ENCODE peak calls at places on chromosome 1, in four cellular contexts. One of them, this sample, is unnamed.
A peak's percentile ranks its signal among the peaks of the same experiment; 100 is the strongest.

GRCh38 chr1:221543529-221544120 is 198.3 kb downstream of the DUSP10 start:
- DNase-seq in heart right ventricle: no peak
- DNase-seq in gastrocnemius medialis: no peak
- DNase-seq in adrenal gland: no peak
- DNase-seq in this sample: no peak

GRCh38 chr1:17059391-17060128 is 5.7 kb upstream of the SDHB start:
- DNase-seq in heart right ventricle: peak; percentile 53
- DNase-seq in gastrocnemius medialis: peak; percentile 54
- DNase-seq in adrenal gland: peak; percentile 86
- DNase-seq in this sample: no peak

GRCh38 chr1:214997685-214998084 is 84.9 kb upstream of the KCNK2 start:
- DNase-seq in heart right ventricle: no peak
- DNase-seq in gastrocnemius medialis: no peak
- DNase-seq in adrenal gland: no peak
- DNase-seq in this sample: no peak

GRCh38 chr1:232921416-232921815 is 29.0 kb upstream of the NTPCR start:
- DNase-seq in heart right ventricle: no peak
- DNase-seq in gastrocnemius medialis: no peak
- DNase-seq in adrenal gland: no peak
- DNase-seq in this sample: no peak

GRCh38 chr1:240417317-240417716 is 194.6 kb downstream of the GREM2 start:
- DNase-seq in heart right ventricle: no peak
- DNase-seq in gastrocnemius medialis: no peak
- DNase-seq in adrenal gland: no peak
- DNase-seq in this sample: no peak

GRCh38 chr1:154847891-154848290 is 22.2 kb downstream of the KCNN3 start:
- DNase-seq in heart right ventricle: peak; percentile 30
- DNase-seq in gastrocnemius medialis: no peak
- DNase-seq in adrenal gland: no peak
- DNase-seq in this sample: no peak

GRCh38 chr1:31660871-31661455 is 16.3 kb upstream of the PEF1 start:
- DNase-seq in heart right ventricle: no peak
- DNase-seq in gastrocnemius medialis: no peak
- DNase-seq in adrenal gland: no peak
- DNase-seq in this sample: no peak

GRCh38 chr1:25216123-25216522 is 16.2 kb downstream of the SYF2 start:
- DNase-seq in heart right ventricle: no peak
- DNase-seq in gastrocnemius medialis: no peak
- DNase-seq in adrenal gland: no peak
- DNase-seq in this sample: no peak

GRCh38 chr1:46344481-46344880 is 3.9 kb downstream of the NSUN4 start:
- DNase-seq in heart right ventricle: no peak
- DNase-seq in gastrocnemius medialis: no peak
- DNase-seq in adrenal gland: no peak
- DNase-seq in this sample: no peak

GRCh38 chr1:74767490-74767889 is 34.5 kb downstream of the TYW3 start:
- DNase-seq in heart right ventricle: no peak
- DNase-seq in gastrocnemius medialis: no peak
- DNase-seq in adrenal gland: no peak
- DNase-seq in this sample: no peak

GRCh38 chr1:3032970-3033794 is 11.9 kb downstream of the ACTRT2 start:
- DNase-seq in heart right ventricle: no peak
- DNase-seq in gastrocnemius medialis: no peak
- DNase-seq in adrenal gland: no peak
- DNase-seq in this sample: no peak

GRCh38 chr1:177897601-177898376 is 72.1 kb downstream of the SEC16B start:
- DNase-seq in heart right ventricle: no peak
- DNase-seq in gastrocnemius medialis: no peak
- DNase-seq in adrenal gland: no peak
- DNase-seq in this sample: no peak

GRCh38 chr1:68375919-68376318 is 73.8 kb downstream of the RPE65 start:
- DNase-seq in heart right ventricle: no peak
- DNase-seq in gastrocnemius medialis: no peak
- DNase-seq in adrenal gland: peak; percentile 77
- DNase-seq in this sample: no peak

GRCh38 chr1:17480846-17481245 is 41.4 kb upstream of the RCC2 start:
- DNase-seq in heart right ventricle: no peak
- DNase-seq in gastrocnemius medialis: no peak
- DNase-seq in adrenal gland: no peak
- DNase-seq in this sample: no peak

GRCh38 chr1:21939650-21940374 is 2.7 kb upstream of the HSPG2 start:
- DNase-seq in heart right ventricle: peak; percentile 88
- DNase-seq in gastrocnemius medialis: peak; percentile 64
- DNase-seq in adrenal gland: peak; percentile 96
- DNase-seq in this sample: peak; percentile 76
- TF ChIP-seq CTCF in heart right ventricle: peak; percentile 70
- TF ChIP-seq CTCF in gastrocnemius medialis: peak; percentile 63
- TF ChIP-seq CTCF in adrenal gland: peak; percentile 69
- TF ChIP-seq CTCF in this sample: peak; percentile 76

DNA sequence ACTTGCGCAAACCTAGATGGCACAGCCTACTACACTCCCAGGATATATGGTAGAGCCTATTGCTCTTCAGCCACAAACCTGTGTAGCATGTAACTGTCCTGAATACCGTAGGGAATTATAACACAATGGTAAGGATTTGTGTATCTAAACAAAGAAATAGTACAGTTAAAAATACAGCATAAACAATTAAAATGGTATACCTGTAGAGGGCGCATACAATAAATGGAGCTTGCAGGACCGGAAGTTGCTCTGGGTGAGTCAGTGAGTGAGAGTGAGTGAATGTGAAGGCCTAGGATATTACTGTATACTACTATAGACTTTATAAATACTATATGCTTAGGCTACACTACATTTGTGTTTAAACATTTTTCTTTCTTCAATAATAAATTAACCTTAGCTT is 99.3 kb downstream of the PLD5 start:
- DNase-seq in heart right ventricle: no peak
- DNase-seq in gastrocnemius medialis: no peak
- DNase-seq in adrenal gland: no peak
- DNase-seq in this sample: no peak
- TF ChIP-seq CTCF in heart right ventricle: no peak
- TF ChIP-seq CTCF in gastrocnemius medialis: no peak
- TF ChIP-seq CTCF in adrenal gland: no peak
- TF ChIP-seq CTCF in this sample: no peak

GRCh38 chr1:77557053-77557452 is 125.4 kb downstream of the ZZZ3 start:
- DNase-seq in heart right ventricle: no peak
- DNase-seq in gastrocnemius medialis: no peak
- DNase-seq in adrenal gland: no peak
- DNase-seq in this sample: no peak
- TF ChIP-seq CTCF in heart right ventricle: no peak
- TF ChIP-seq CTCF in gastrocnemius medialis: no peak
- TF ChIP-seq CTCF in adrenal gland: no peak
- TF ChIP-seq CTCF in this sample: no peak

DNA sequence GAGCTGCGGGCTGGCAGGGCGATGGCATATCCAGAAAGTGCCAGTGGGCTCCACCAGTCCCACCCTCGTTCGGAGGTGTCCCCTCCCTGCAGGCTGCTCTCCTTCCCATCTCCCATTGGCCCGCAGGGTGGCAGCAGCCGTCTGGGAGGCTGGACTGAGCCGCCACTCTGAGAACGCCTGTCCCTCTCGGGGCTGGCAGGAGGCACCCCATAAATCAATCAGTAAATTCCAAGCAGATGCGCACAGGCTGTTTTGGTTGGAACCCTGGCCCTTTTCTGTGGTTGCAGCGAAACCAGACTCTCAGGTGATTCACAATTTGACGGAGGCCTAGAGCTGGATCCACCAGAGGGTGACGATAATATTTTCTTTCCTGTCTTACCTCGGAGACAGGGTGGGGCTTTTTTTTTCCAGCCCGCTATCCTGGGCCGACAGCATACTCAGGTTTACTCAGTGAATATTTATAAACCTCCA is 99.7 kb downstream of the GLIS1 start:
- DNase-seq in heart right ventricle: no peak
- DNase-seq in gastrocnemius medialis: no peak
- DNase-seq in adrenal gland: no peak
- DNase-seq in this sample: no peak
- TF ChIP-seq CTCF in heart right ventricle: no peak
- TF ChIP-seq CTCF in gastrocnemius medialis: no peak
- TF ChIP-seq CTCF in adrenal gland: no peak
- TF ChIP-seq CTCF in this sample: no peak

GRCh38 chr1:223203011-223203410 is 60.0 kb upstream of the TLR5 start:
- DNase-seq in heart right ventricle: no peak
- DNase-seq in gastrocnemius medialis: no peak
- DNase-seq in adrenal gland: no peak
- DNase-seq in this sample: no peak

GRCh38 chr1:223203694-223204093 is 60.6 kb upstream of the TLR5 start:
- DNase-seq in heart right ventricle: no peak
- DNase-seq in gastrocnemius medialis: no peak
- DNase-seq in adrenal gland: no peak
- DNase-seq in this sample: no peak

GRCh38 chr1:223202376-223202775 is 59.3 kb upstream of the TLR5 start:
- DNase-seq in heart right ventricle: no peak
- DNase-seq in gastrocnemius medialis: no peak
- DNase-seq in adrenal gland: no peak
- DNase-seq in this sample: no peak

GRCh38 chr1:223204424-223204823 is 61.4 kb upstream of the TLR5 start:
- DNase-seq in heart right ventricle: no peak
- DNase-seq in gastrocnemius medialis: no peak
- DNase-seq in adrenal gland: no peak
- DNase-seq in this sample: no peak

DNA sequence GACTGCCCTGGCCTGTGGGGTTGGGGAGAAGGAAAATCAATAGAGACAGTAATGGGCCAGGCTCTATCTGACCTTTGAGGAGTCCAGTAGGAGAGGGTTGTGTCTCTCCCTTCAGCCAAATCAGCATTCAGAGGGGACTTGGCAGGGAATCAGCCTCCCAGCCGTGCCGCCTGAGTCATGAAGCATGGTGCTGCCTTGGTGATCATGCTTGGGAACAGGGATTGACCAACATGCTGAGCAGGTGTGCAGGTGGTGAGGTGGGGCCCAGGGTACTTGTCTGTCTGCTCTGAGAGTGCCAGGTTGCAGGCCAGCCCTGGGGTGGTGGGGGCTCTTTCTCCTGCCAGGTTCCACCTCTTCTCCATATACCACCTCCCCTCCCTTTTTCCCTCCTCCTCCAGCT is 58.9 kb upstream of the TLR5 start:
- DNase-seq in heart right ventricle: no peak
- DNase-seq in gastrocnemius medialis: no peak
- DNase-seq in adrenal gland: no peak
- DNase-seq in this sample: no peak
- TF ChIP-seq CTCF in heart right ventricle: no peak
- TF ChIP-seq CTCF in gastrocnemius medialis: no peak
- TF ChIP-seq CTCF in adrenal gland: no peak
- TF ChIP-seq CTCF in this sample: no peak

DNA sequence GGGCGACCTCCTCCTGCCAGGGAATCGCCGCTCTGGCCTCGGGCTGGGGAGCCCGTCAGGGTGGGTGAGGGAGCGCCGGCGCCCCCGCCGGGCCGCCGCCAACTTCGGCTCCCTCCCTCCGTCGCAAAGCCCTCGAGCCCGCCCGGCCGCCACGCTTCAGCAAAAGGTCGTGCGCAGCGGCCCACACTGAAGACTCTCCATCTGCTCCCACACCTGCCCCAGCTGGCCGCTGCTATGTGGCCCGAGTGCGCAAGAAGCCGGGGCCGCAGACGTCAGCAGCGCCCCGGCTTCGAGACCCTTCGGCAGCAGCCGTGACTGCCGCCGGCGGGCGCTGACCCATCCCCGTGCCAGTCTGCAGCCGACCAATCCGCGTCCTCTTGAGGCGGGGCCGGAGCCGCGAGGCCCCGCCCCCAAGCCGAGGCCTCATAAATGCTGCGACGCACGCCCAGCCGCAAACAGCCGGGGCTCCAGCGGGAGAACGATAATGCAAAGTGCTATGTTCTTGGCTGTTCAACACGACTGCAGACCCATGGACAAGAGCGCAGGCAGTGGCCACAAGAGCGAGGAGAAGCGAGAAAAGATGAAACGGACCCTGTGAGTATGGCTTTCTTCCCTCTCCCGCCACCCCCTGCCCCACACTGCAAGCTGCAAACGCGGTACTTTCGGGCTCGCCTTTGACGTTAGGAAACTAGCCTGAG is at the start of gene RGS2:
- DNase-seq in heart right ventricle: peak; percentile 92
- DNase-seq in gastrocnemius medialis: peak; percentile 80
- DNase-seq in adrenal gland: peak; percentile 97
- DNase-seq in this sample: peak; percentile 63
- TF ChIP-seq CTCF in heart right ventricle: peak; percentile 21
- TF ChIP-seq CTCF in gastrocnemius medialis: no peak
- TF ChIP-seq CTCF in adrenal gland: no peak
- TF ChIP-seq CTCF in this sample: no peak

GRCh38 chr1:23420778-23421177 is 3.8 kb downstream of the TCEA3 start:
- DNase-seq in heart right ventricle: no peak
- DNase-seq in gastrocnemius medialis: peak; percentile 38
- DNase-seq in adrenal gland: no peak
- DNase-seq in this sample: no peak

GRCh38 chr1:23422955-23423354 is 1.6 kb downstream of the TCEA3 start:
- DNase-seq in heart right ventricle: no peak
- DNase-seq in gastrocnemius medialis: peak; percentile 36
- DNase-seq in adrenal gland: peak; percentile 30
- DNase-seq in this sample: no peak

GRCh38 chr1:23421343-23421742 is 3.2 kb downstream of the TCEA3 start:
- DNase-seq in heart right ventricle: no peak
- DNase-seq in gastrocnemius medialis: no peak
- DNase-seq in adrenal gland: no peak
- DNase-seq in this sample: no peak

GRCh38 chr1:23422313-23422877 is 2.2 kb downstream of the TCEA3 start:
- DNase-seq in heart right ventricle: peak; percentile 78
- DNase-seq in gastrocnemius medialis: peak; percentile 33
- DNase-seq in adrenal gland: peak; percentile 86
- DNase-seq in this sample: peak; percentile 41

DNA sequence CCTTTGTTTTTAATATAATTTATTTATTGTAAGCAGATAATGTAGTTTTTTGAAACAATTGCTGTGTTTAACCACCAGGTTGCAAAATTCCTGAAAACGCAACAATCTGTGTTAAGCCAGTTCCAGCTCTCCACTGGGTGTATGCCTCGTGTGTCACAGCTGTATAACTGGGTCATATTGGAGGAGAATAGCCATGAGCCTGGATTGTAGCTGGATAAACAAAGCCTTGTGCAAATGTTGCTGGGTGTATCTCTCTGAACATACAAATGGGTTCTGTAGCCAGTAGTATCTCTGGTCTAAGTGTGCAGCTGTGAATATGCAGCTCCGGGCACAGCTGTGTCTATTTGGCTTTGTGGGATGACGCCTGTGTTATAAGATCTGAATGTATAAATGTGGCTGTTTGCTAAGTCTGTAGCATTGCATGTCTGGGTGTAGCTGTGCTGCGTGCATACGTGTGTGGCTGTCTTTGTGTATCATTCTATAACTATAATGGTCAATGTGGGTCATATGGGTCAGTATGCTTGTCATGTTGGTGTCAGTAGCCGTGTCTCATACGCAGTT is 2.7 kb downstream of the TCEA3 start:
- DNase-seq in heart right ventricle: no peak
- DNase-seq in gastrocnemius medialis: peak; percentile 43
- DNase-seq in adrenal gland: peak; percentile 60
- DNase-seq in this sample: no peak
- TF ChIP-seq CTCF in heart right ventricle: peak; percentile 11
- TF ChIP-seq CTCF in gastrocnemius medialis: peak; percentile 8
- TF ChIP-seq CTCF in adrenal gland: peak; percentile 60
- TF ChIP-seq CTCF in this sample: no peak